ENCODE peak calls at places on chromosomes 4 and X, in ten cellular contexts. Z, E, I, A, J, D, O, T, W and V are unnamed samples.
A peak's percentile ranks its signal among the peaks of the same experiment; 100 is the strongest.

GRCh38 chr4:42953316-42953715 is 60.8 kb downstream of the GRXCR1 start:
- DNase-seq in Z (no peak), E (no peak), I (no peak), A (no peak), J (no peak), D (no peak), O (no peak), T (no peak), W (no peak), V (no peak)

GRCh38 chr4:108036252-108036651 is 46.6 kb downstream of the HADH start:
- DNase-seq in Z (no peak), E (no peak), I (no peak), A (no peak), J (no peak), D (no peak), O (no peak), T (no peak), W (no peak), V (no peak)

GRCh38 chrX:17242470-17242869 is 132.5 kb upstream of the NHS start:
- DNase-seq in Z (peak; percentile 1), E (no peak), I (peak; percentile 52), A (peak; percentile 52), J (peak; percentile 47), D (peak; percentile 34), O (no peak), T (peak; percentile 35), W (peak; percentile 42), V (no peak)

GRCh38 chrX:42384956-42385355 is 393.0 kb downstream of the PPP1R2C start:
- DNase-seq in Z (no peak), E (no peak), I (no peak), A (no peak), J (no peak), D (no peak), O (no peak), T (no peak), W (no peak), V (no peak)

GRCh38 chr4:41135761-41136160 is 78.6 kb downstream of the APBB2 start:
- DNase-seq in Z (no peak), E (no peak), I (no peak), A (no peak), J (no peak), D (no peak), O (no peak), T (no peak), W (no peak), V (no peak)

GRCh38 chr4:1012031-1012739 is 759 bp downstream of the FGFRL1 start:
- DNase-seq in Z (no peak), E (peak; percentile 44), I (peak; percentile 77), A (peak; percentile 77), J (no peak), D (peak; percentile 31), O (no peak), T (no peak), W (peak; percentile 75), V (peak; percentile 37)

GRCh38 chr4:40253906-40254305 is 57.1 kb downstream of the RHOH start:
- DNase-seq in Z (no peak), E (no peak), I (no peak), A (no peak), J (no peak), D (no peak), O (no peak), T (no peak), W (no peak), V (no peak)

GRCh38 chrX:57741107-57741506 is 61.0 kb upstream of the NLRP2B start:
- DNase-seq in Z (no peak), E (no peak), I (no peak), A (no peak), J (no peak), D (no peak), O (no peak), T (no peak), W (no peak), V (no peak)

GRCh38 chrX:56314334-56314733 is 82.2 kb downstream of the KLF8 start:
- DNase-seq in Z (no peak), E (no peak), I (no peak), A (peak; percentile 77), J (no peak), D (no peak), O (no peak), T (no peak), W (peak; percentile 14), V (no peak)

GRCh38 chrX:69501433-69501832 is 2.7 kb upstream of the NALF2 start:
- DNase-seq in Z (no peak), E (no peak), I (peak; percentile 68), A (peak; percentile 7), J (peak; percentile 29), D (no peak), O (no peak), T (no peak), W (no peak), V (peak; percentile 61)

GRCh38 chr4:173211838-173212237 is 43.2 kb downstream of the GALNT7 start:
- DNase-seq in Z (no peak), E (no peak), I (no peak), A (no peak), J (no peak), D (peak; percentile 35), O (no peak), T (peak; percentile 74), W (peak; percentile 81), V (peak; percentile 48)

GRCh38 chr4:145183581-145183980 is 3.2 kb upstream of the OTUD4 start:
- DNase-seq in Z (no peak), E (no peak), I (no peak), A (no peak), J (no peak), D (no peak), O (no peak), T (no peak), W (no peak), V (no peak)

GRCh38 chrX:10288400-10288799 is 131.6 kb downstream of the CLCN4 start:
- DNase-seq in Z (no peak), E (no peak), I (no peak), A (no peak), J (no peak), D (no peak), O (no peak), T (no peak), W (no peak), V (peak; percentile 33)

GRCh38 chrX:153158319-153158718 is 20.8 kb upstream of the MAGEA1 start:
- DNase-seq in Z (no peak), E (no peak), I (no peak), A (no peak), J (no peak), D (no peak), O (no peak), T (no peak), W (no peak), V (no peak)

GRCh38 chrX:104618106-104618895 is 52.3 kb downstream of the IL1RAPL2 start:
- DNase-seq in Z (no peak), E (no peak), I (no peak), A (no peak), J (no peak), D (no peak), O (no peak), T (no peak), W (no peak), V (no peak)

GRCh38 chr4:64174247-64174882 is 234.9 kb downstream of the TECRL start:
- DNase-seq in Z (no peak), E (no peak), I (no peak), A (no peak), J (no peak), D (no peak), O (no peak), T (no peak), W (no peak), V (no peak)

GRCh38 chr4:3683744-3684421 is 82.3 kb upstream of the ADRA2C start:
- DNase-seq in Z (no peak), E (no peak), I (no peak), A (no peak), J (no peak), D (no peak), O (no peak), T (no peak), W (no peak), V (no peak)

GRCh38 chr4:153008578-153009199 is 72.6 kb downstream of the FHDC1 start:
- DNase-seq in Z (no peak), E (no peak), I (no peak), A (no peak), J (no peak), D (no peak), O (no peak), T (no peak), W (no peak), V (no peak)

GRCh38 chr4:153518001-153518400 is 51.8 kb downstream of the TMEM131L start:
- DNase-seq in Z (no peak), E (no peak), I (no peak), A (no peak), J (no peak), D (no peak), O (no peak), T (no peak), W (no peak), V (no peak)

GRCh38 chr4:16106956-16107355 is 23.1 kb upstream of the PROM1 start:
- DNase-seq in Z (no peak), E (no peak), I (no peak), A (no peak), J (no peak), D (no peak), O (no peak), T (no peak), W (no peak), V (no peak)